ENCODE peak calls at places on chromosomes 1 and 21, in nine cellular contexts. I is GM06990, Z is spleen, J is IMR-90, P is foreskin fibroblast, B is WTC11, R is AG04449, W is cardiac fibroblast, F is lower lobe of right lung. A is an unnamed sample.
A peak's percentile ranks its signal among the peaks of the same experiment; 100 is the strongest.

GRCh38 chr1:234835239-234835638 is 225.3 kb upstream of the IRF2BP2 start:
- DNase-seq in I (no peak), Z (no peak), J (no peak), P (no peak), B (no peak), R (no peak), W (no peak), F (no peak), A (no peak)

GRCh38 chr1:53196485-53197271 is at the start of gene CPT2:
- DNase-seq in I (peak; percentile 91), Z (peak; percentile 99), J (peak; percentile 90), P (peak; percentile 92), B (peak; percentile 93), R (peak; percentile 59), W (peak; percentile 94), F (peak; percentile 98), A (peak; percentile 89)

GRCh38 chr1:181038399-181038873 is 4.7 kb downstream of the MR1 start:
- DNase-seq in I (peak; percentile 16), Z (no peak), J (peak; percentile 68), P (no peak), B (peak; percentile 80), R (no peak), W (peak; percentile 63), F (peak; percentile 60), A (peak; percentile 53)

GRCh38 chr1:160149706-160150105 is 1.7 kb upstream of the ATP1A4 start:
- DNase-seq in I (no peak), Z (no peak), J (peak; percentile 29), P (no peak), B (no peak), R (peak; percentile 33), W (peak; percentile 28), F (no peak), A (no peak)

GRCh38 chr21:32726742-32727477 is 903 bp downstream of the SYNJ1 start:
- DNase-seq in I (no peak), Z (no peak), J (peak; percentile 18), P (no peak), B (no peak), R (no peak), W (peak; percentile 32), F (no peak), A (no peak)

GRCh38 chr1:107964397-107965111 is 426 bp downstream of the VAV3 start:
- DNase-seq in I (peak; percentile 64), Z (peak; percentile 88), J (no peak), P (no peak), B (peak; percentile 68), R (no peak), W (peak; percentile 13), F (peak; percentile 46), A (peak; percentile 37)

GRCh38 chr21:34885125-34885524 is 164.0 kb downstream of the RUNX1 start:
- DNase-seq in I (no peak), Z (no peak), J (no peak), P (no peak), B (no peak), R (no peak), W (no peak), F (no peak), A (no peak)

GRCh38 chr1:152870831-152871730 is 7.0 kb upstream of the SMCP start:
- DNase-seq in I (no peak), Z (no peak), J (peak; percentile 1), P (no peak), B (peak; percentile 38), R (no peak), W (no peak), F (no peak), A (no peak)

GRCh38 chr1:8448906-8449661 is 131.2 kb downstream of the SLC45A1 start:
- DNase-seq in I (no peak), Z (no peak), J (peak; percentile 63), P (peak; percentile 69), B (no peak), R (no peak), W (peak; percentile 51), F (no peak), A (no peak)

GRCh38 chr1:15386128-15386824 is 23.4 kb upstream of the EFHD2 start:
- DNase-seq in I (no peak), Z (no peak), J (no peak), P (no peak), B (no peak), R (no peak), W (no peak), F (no peak), A (peak; percentile 59)

GRCh38 chr1:227391871-227392270 is 73.6 kb upstream of the CDC42BPA start:
- DNase-seq in I (no peak), Z (no peak), J (no peak), P (no peak), B (no peak), R (no peak), W (no peak), F (no peak), A (no peak)

DNA sequence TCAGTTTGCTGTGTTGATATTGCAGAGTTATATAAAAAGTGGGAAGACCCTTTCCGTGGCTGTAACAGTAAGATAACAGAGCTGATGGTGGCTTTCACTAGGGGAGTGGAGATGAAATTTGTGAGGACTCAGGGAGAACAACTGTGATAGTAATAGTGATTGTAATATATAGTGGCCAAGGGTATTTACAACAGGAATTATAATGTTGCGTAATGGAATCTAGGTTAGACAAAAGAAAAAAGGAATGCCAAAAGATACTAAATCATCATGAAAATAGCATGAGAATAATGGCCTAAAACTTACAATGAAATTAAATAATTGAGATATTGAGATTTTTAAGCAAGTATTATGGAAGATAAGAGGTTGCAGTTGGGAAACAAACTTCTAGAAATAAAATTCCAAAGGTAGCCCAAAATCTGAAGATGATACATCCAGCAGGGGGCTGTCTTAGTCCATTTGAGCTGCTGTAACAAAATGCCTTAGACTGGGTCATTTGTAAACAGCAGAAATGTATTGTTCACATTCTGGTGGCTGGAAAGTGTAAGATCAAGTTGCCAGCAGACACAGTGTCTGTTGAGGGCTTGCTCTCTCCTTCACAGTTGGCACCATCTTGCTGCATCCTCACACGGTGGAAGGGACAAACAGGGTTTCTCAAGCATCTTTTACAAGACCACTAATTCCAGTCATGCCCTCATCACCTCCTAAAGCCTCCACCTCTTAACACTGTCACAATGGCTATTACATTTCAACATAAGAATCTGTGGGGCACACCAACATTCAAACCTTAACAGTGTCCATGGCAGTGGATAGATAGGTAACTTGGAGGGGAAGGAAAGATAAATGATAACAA is 711.2 kb downstream of the MRPL39 start:
- DNase-seq in I (peak; percentile 13), Z (no peak), J (peak; percentile 25), P (no peak), B (peak; percentile 11), R (no peak), W (peak; percentile 1), F (no peak), A (no peak)
- TF ChIP-seq CTCF in I (peak; percentile 49), Z (no peak), J (peak; percentile 43), P (peak; percentile 31), B (no peak), R (peak; percentile 51), W (no peak), F (no peak), A (no peak)

DNA sequence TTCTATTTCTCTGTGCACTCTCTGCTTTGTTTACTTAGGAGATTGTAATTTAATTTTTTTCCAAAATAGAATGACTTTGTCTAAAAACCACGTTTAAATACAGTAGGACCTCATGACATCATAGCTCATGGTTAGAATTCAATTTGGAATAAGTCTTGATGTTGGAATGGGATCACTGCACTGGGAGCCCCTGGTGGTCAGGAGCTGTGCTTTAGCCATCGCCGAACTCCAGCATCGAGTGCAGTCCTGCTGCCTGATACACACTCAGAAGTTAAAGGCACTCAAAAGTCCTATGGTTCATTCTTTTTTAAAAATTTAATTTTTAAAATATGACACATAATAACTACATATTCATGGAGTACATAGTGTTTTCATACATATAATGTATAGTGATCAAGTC is 75.1 kb downstream of the TEX35 start:
- DNase-seq in I (no peak), Z (no peak), J (no peak), P (no peak), B (no peak), R (no peak), W (no peak), F (no peak), A (no peak)
- TF ChIP-seq CTCF in I (no peak), Z (no peak), J (no peak), P (no peak), B (no peak), R (no peak), W (no peak), F (no peak), A (no peak)

DNA sequence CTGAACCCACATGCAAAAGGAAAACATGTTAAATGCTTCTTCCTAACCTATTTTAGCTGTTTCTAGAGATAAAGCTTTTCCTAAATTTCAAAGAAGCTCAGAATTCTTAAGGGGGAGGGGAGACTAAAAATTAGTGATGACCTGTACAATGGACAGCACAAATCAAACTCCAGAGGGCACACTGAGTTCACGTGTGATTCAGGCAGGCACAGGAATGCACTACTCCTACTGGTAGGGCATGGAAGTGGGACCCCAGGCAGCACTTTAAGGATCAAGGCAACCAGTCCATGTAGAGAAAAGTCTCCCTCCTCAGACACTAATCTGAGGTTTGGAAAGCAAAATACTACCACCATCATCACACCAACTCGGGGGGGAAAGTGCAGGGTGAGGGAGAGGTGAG is 31.3 kb upstream of the CLCA4 start:
- DNase-seq in I (no peak), Z (no peak), J (no peak), P (no peak), B (peak; percentile 39), R (no peak), W (peak; percentile 28), F (no peak), A (no peak)
- TF ChIP-seq CTCF in I (peak; percentile 21), Z (no peak), J (peak; percentile 29), P (no peak), B (peak; percentile 10), R (no peak), W (peak; percentile 55), F (peak; percentile 44), A (no peak)

GRCh38 chr21:42330380-42331336 is 15.4 kb upstream of the TFF3 start:
- DNase-seq in I (no peak), Z (peak; percentile 8), J (no peak), P (no peak), B (no peak), R (no peak), W (no peak), F (no peak), A (no peak)

GRCh38 chr21:42332557-42332956 is 17.3 kb upstream of the TFF3 start:
- DNase-seq in I (no peak), Z (peak; percentile 2), J (no peak), P (no peak), B (no peak), R (no peak), W (no peak), F (no peak), A (no peak)

GRCh38 chr21:42337276-42337675 is 13.5 kb downstream of the TFF2 start:
- DNase-seq in I (no peak), Z (no peak), J (no peak), P (no peak), B (no peak), R (no peak), W (no peak), F (no peak), A (no peak)

GRCh38 chr21:42336065-42336464 is 14.7 kb downstream of the TFF2 start:
- DNase-seq in I (no peak), Z (peak; percentile 25), J (peak; percentile 19), P (no peak), B (peak; percentile 58), R (no peak), W (peak; percentile 10), F (no peak), A (no peak)

DNA sequence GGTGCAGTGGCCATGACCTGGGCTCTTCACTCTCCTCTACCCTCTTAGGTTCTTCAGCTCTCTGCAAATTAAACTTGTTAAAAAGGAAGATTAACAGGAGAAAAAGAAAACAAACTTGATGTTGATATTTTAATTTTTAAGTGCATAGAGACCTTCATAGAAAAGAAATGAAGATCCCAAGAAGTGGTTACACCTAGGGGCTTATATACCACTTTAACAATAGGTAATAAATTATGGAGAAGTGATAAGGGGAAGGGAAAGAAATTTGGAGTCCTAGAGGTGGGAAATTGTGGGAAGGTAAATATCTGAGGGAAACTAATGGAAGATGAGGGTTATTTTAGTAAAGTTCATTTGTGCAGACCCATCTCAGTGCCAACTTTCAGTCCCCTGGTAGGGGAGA is 16.5 kb upstream of the TFF3 start:
- DNase-seq in I (no peak), Z (no peak), J (no peak), P (no peak), B (no peak), R (no peak), W (no peak), F (no peak), A (no peak)
- TF ChIP-seq CTCF in I (no peak), Z (no peak), J (no peak), P (no peak), B (no peak), R (no peak), W (no peak), F (no peak), A (no peak)

A was measured in natural killer cell.